ENCODE peak calls at places on chromosome 3, in seven cellular contexts. B is endodermal cell, S is left ventricle myocardium inferior, G is colonic mucosa, P is HCT116, Z is fibroblast of lung, O is stomach. I is an unnamed sample.

GRCh38 chr3:126959144-126959920 is 23.6 kb upstream of the PLXNA1 start:
- DNase-seq in B (no peak), S (peak; percentile 3), G (no peak), P (no peak), Z (no peak), O (no peak), I (no peak)

GRCh38 chr3:150733373-150733935 is 29.5 kb downstream of the SIAH2 start:
- DNase-seq in B (peak; percentile 73), S (no peak), G (no peak), P (no peak), Z (no peak), O (no peak), I (no peak)

GRCh38 chr3:178802993-178803693 is 266.9 kb downstream of the KCNMB2 start:
- DNase-seq in B (no peak), S (no peak), G (no peak), P (no peak), Z (peak; percentile 30), O (no peak), I (no peak)

GRCh38 chr3:193960485-193961172 is 175.3 kb upstream of the HES1 start:
- DNase-seq in B (no peak), S (no peak), G (peak; percentile 82), P (no peak), Z (no peak), O (no peak), I (no peak)

GRCh38 chr3:9068044-9068443 is 104.8 kb upstream of the RAD18 start:
- DNase-seq in B (no peak), S (no peak), G (no peak), P (no peak), Z (peak; percentile 47), O (no peak), I (no peak)

GRCh38 chr3:136353461-136353860 is 103.3 kb downstream of the PCCB start:
- DNase-seq in B (no peak), S (no peak), G (no peak), P (no peak), Z (no peak), O (no peak), I (no peak)

GRCh38 chr3:194135806-194136518 is at the start of gene HES1:
- DNase-seq in B (peak; percentile 99), S (peak; percentile 93), G (peak; percentile 96), P (peak; percentile 95), Z (peak; percentile 88), O (peak; percentile 94), I (peak; percentile 96)

GRCh38 chr3:43238801-43239200 is 47.5 kb upstream of the SNRK start:
- DNase-seq in B (no peak), S (no peak), G (no peak), P (no peak), Z (no peak), O (no peak), I (no peak)

GRCh38 chr3:98855811-98856400 is 45.6 kb downstream of the DCBLD2 start:
- DNase-seq in B (no peak), S (no peak), G (no peak), P (no peak), Z (peak; percentile 94), O (no peak), I (no peak)

GRCh38 chr3:7397097-7397496 is 536.2 kb downstream of the GRM7 start:
- DNase-seq in B (no peak), S (no peak), G (no peak), P (no peak), Z (no peak), O (no peak), I (no peak)

GRCh38 chr3:35707904-35708303 is 68.6 kb downstream of the ARPP21 start:
- DNase-seq in B (no peak), S (no peak), G (no peak), P (no peak), Z (no peak), O (no peak), I (no peak)

GRCh38 chr3:66272016-66272415 is 51.2 kb downstream of the SLC25A26 start:
- DNase-seq in B (no peak), S (no peak), G (no peak), P (no peak), Z (peak; percentile 52), O (no peak), I (no peak)

GRCh38 chr3:184250167-184250828 is 826 bp downstream of the EEF1AKMT4 start:
- DNase-seq in B (peak; percentile 98), S (peak; percentile 86), G (peak; percentile 97), P (peak; percentile 91), Z (peak; percentile 87), O (peak; percentile 94), I (no peak)

GRCh38 chr3:189771842-189772494 is 140.8 kb downstream of the TP63 start:
- DNase-seq in B (no peak), S (no peak), G (no peak), P (no peak), Z (peak; percentile 2), O (no peak), I (no peak)

DNA sequence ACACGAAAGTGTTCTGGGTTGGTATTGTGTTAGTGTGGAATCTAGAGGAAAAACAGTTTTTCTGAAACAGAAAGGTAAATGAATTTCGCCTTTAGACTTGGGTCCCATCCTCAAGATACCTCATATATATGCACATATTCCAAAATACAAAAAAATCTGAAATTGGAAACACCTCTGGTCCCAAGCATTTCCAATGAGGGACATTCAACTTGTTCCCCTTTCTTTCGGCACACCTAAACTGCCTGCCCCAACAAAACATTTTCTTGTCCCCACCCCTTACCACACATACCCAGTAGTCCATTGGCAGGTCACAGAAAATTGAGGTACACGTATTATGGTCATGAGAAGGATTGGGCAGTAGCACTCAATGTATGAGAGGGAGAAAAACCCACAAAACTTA is 9.1 kb upstream of the IRAK2 start:
- DNase-seq in B (no peak), S (no peak), G (no peak), P (no peak), Z (no peak), O (no peak), I (no peak)
- TF ChIP-seq CTCF in B (no peak), S (no peak), G (no peak), P (no peak), Z (no peak), O (no peak), I (no peak)

GRCh38 chr3:5349343-5349742 is 161.8 kb downstream of the EDEM1 start:
- DNase-seq in B (no peak), S (no peak), G (no peak), P (no peak), Z (no peak), O (no peak), I (no peak)
- H3K27ac ChIP-seq in B (no peak overlapping the region), S (no peak overlapping the region), G (no peak overlapping the region), P (no peak overlapping the region), Z (no peak overlapping the region), O (no peak overlapping the region), I (no peak overlapping the region)

GRCh38 chr3:168029705-168030104 is 66.0 kb downstream of the GOLIM4 start:
- DNase-seq in B (peak; percentile 60), S (no peak), G (no peak), P (no peak), Z (no peak), O (no peak), I (no peak)

GRCh38 chr3:168026764-168027163 is 69.0 kb downstream of the GOLIM4 start:
- DNase-seq in B (no peak), S (no peak), G (no peak), P (no peak), Z (no peak), O (no peak), I (no peak)

GRCh38 chr3:168024537-168024941 is 71.2 kb downstream of the GOLIM4 start:
- DNase-seq in B (no peak), S (no peak), G (no peak), P (peak; percentile 82), Z (peak; percentile 95), O (no peak), I (no peak)

GRCh38 chr3:168021737-168022450 is 73.8 kb downstream of the GOLIM4 start:
- DNase-seq in B (no peak), S (no peak), G (no peak), P (no peak), Z (no peak), O (no peak), I (no peak)

DNA sequence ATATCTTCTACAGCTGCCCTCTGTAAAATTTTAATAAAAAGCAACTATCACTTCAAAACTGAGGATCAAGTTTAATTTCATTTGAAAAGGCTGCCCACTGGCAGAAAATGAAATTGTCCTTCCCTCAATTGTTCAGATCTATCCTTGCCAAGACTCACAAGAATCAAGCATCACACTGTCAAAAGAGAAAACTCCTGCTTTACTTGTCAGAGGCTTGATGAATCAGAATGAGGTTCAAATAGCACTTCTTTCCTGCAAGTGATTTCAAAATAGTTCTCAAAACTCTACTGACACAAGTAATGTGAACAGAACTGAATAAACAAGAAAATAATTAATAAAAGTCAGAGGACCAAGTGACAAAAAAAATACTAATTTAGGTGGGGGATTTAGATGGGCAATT is 70.6 kb downstream of the GOLIM4 start:
- DNase-seq in B (no peak), S (no peak), G (no peak), P (no peak), Z (peak; percentile 61), O (no peak), I (no peak)
- H3K4me3 ChIP-seq in B (no peak overlapping the region), S (no peak overlapping the region), G (no peak overlapping the region), P (no peak overlapping the region), Z (no peak overlapping the region), O (no peak overlapping the region), I (no peak overlapping the region)

DNA sequence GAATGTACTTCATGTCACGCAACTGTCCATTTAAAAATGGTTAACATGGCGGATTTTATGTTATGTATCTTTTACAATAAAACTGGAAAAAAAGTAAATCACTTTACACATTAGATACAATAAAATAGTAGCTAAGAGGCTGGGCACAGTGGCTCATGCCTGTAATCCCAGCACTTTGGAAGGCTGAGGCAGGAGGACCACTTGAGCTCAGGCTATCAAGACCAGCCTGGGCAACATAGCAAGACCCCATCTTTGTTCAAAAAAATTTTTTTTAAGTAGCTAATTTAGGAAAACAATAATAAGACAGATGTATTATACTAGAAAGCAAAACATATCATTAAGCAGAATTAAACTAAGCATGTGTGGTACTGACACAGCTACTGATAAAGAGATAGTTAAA is 11.5 kb downstream of the RNF168 start:
- DNase-seq in B (no peak), S (no peak), G (no peak), P (no peak), Z (no peak), O (no peak), I (no peak)
- TF ChIP-seq CTCF in B (no peak), S (no peak), G (no peak), P (no peak), Z (no peak), O (no peak), I (no peak)

DNA sequence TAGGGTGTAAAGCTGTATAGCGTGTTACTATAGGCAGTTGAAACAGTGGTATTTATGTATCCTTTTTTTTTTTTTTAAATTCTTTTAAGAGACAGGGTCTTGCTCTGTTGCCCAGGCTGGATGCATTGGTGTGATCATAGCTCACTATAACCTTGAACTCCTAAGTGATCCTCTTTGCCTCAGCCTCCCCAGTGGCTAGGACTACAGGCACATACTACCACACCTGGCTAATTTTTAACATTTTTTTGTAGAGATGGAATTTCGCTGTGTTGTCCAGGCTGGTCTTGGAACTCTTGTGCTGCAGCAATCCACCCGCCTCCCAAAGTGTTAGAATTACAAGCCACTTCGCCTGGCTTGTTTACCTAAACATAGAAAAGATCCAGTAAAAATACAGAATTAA is 22.0 kb downstream of the CTNNB1 start:
- DNase-seq in B (no peak), S (no peak), G (no peak), P (no peak), Z (no peak), O (no peak), I (no peak)
- H3K27ac ChIP-seq in B (no peak overlapping the region), S (no peak overlapping the region), G (no peak overlapping the region), P (no peak overlapping the region), Z (no peak overlapping the region), O (no peak overlapping the region), I (no peak overlapping the region)

I was measured in coronary artery.